ENCODE peak calls at places on chromosomes 5 and 9, in ten cellular contexts. K, J, H, T, F, R, A, Y, S and G are unnamed samples.

GRCh38 chr5:161034456-161034855 is 182.4 kb upstream of the ATP10B start:
- DNase-seq in K (no peak), J (no peak), H (no peak), T (no peak), F (no peak), R (no peak), A (no peak), Y (no peak), S (no peak), G (no peak)

GRCh38 chr5:116626272-116626723 is 51.7 kb upstream of the SEMA6A start:
- DNase-seq in K (no peak), J (no peak), H (no peak), T (peak), F (no peak), R (peak), A (no peak), Y (peak), S (peak), G (peak)

GRCh38 chr5:71938886-71939285 is 168.4 kb upstream of the MAP1B start:
- DNase-seq in K (no peak), J (peak), H (no peak), T (no peak), F (no peak), R (peak), A (no peak), Y (peak), S (peak), G (no peak)

GRCh38 chr9:109440797-109441287 is 57.3 kb downstream of the PTPN3 start:
- DNase-seq in K (peak), J (peak), H (peak), T (peak), F (no peak), R (peak), A (peak), Y (peak), S (peak), G (peak)

GRCh38 chr9:123434619-123435240 is 78.7 kb downstream of the CRB2 start:
- DNase-seq in K (no peak), J (no peak), H (no peak), T (no peak), F (peak), R (no peak), A (no peak), Y (no peak), S (no peak), G (no peak)

GRCh38 chr5:97163360-97163764 is 19.7 kb downstream of the RIOK2 start:
- DNase-seq in K (no peak), J (no peak), H (no peak), T (no peak), F (no peak), R (no peak), A (no peak), Y (no peak), S (no peak), G (peak)

GRCh38 chr9:21689851-21690250 is 112.6 kb upstream of the MTAP start:
- DNase-seq in K (no peak), J (no peak), H (no peak), T (no peak), F (no peak), R (no peak), A (no peak), Y (no peak), S (no peak), G (peak)

GRCh38 chr9:4293293-4293931 is 6.5 kb downstream of the GLIS3 start:
- DNase-seq in K (no peak), J (peak), H (no peak), T (no peak), F (no peak), R (no peak), A (no peak), Y (no peak), S (no peak), G (peak)

GRCh38 chr5:97729938-97730337 is 546.9 kb upstream of the RIOK2 start:
- DNase-seq in K (no peak), J (no peak), H (no peak), T (no peak), F (no peak), R (no peak), A (no peak), Y (no peak), S (no peak), G (no peak)

GRCh38 chr5:103774736-103775135 is 212.1 kb upstream of the NUDT12 start:
- DNase-seq in K (no peak), J (no peak), H (no peak), T (no peak), F (no peak), R (no peak), A (no peak), Y (no peak), S (no peak), G (no peak)

GRCh38 chr9:129436751-129437625 is 183.9 kb downstream of the C9orf50 start:
- DNase-seq in K (no peak), J (no peak), H (peak), T (peak), F (peak), R (peak), A (no peak), Y (peak), S (peak), G (no peak)

GRCh38 chr9:16075695-16076094 is 522.9 kb downstream of the CCDC171 start:
- DNase-seq in K (no peak), J (no peak), H (no peak), T (no peak), F (no peak), R (no peak), A (no peak), Y (no peak), S (no peak), G (no peak)

GRCh38 chr5:159240301-159240870 is 22.7 kb upstream of the UBLCP1 start:
- DNase-seq in K (no peak), J (peak), H (peak), T (no peak), F (no peak), R (no peak), A (no peak), Y (no peak), S (no peak), G (no peak)

GRCh38 chr5:173334808-173335207 is 6.6 kb upstream of the STC2 start:
- DNase-seq in K (no peak), J (no peak), H (no peak), T (no peak), F (no peak), R (no peak), A (no peak), Y (no peak), S (no peak), G (no peak)

GRCh38 chr5:34751807-34752736 is 86.9 kb upstream of the TTC23L start:
- DNase-seq in K (no peak), J (no peak), H (no peak), T (no peak), F (no peak), R (no peak), A (no peak), Y (no peak), S (no peak), G (peak)

GRCh38 chr9:77809552-77809951 is 161.4 kb upstream of the GNA14 start:
- DNase-seq in K (no peak), J (no peak), H (no peak), T (no peak), F (no peak), R (no peak), A (no peak), Y (no peak), S (no peak), G (no peak)

GRCh38 chr5:543351-543750 is 19.1 kb upstream of the SLC9A3 start:
- DNase-seq in K (no peak), J (no peak), H (no peak), T (no peak), F (peak), R (no peak), A (no peak), Y (no peak), S (no peak), G (no peak)

GRCh38 chr5:35229076-35230042 is 928 bp downstream of the PRLR start:
- DNase-seq in K (no peak), J (peak), H (no peak), T (no peak), F (no peak), R (no peak), A (peak), Y (no peak), S (no peak), G (peak)

GRCh38 chr9:124448019-124448418 is 2.2 kb upstream of the ADGRD2 start:
- DNase-seq in K (no peak), J (no peak), H (no peak), T (no peak), F (no peak), R (no peak), A (no peak), Y (no peak), S (no peak), G (no peak)

GRCh38 chr9:4324513-4324912 is 24.6 kb upstream of the GLIS3 start:
- DNase-seq in K (no peak), J (no peak), H (no peak), T (no peak), F (no peak), R (no peak), A (no peak), Y (no peak), S (no peak), G (peak)

GRCh38 chr9:89177021-89177400 is 1.6 kb downstream of the SHC3 start:
- DNase-seq in K (no peak), J (no peak), H (no peak), T (no peak), F (no peak), R (no peak), A (no peak), Y (no peak), S (no peak), G (peak)

GRCh38 chr5:35860686-35861085 is 4.0 kb downstream of the IL7R start:
- DNase-seq in K (no peak), J (peak), H (no peak), T (no peak), F (no peak), R (no peak), A (no peak), Y (no peak), S (no peak), G (peak)

GRCh38 chr5:123095694-123096120 is 6.7 kb downstream of the PRDM6 start:
- DNase-seq in K (no peak), J (no peak), H (no peak), T (peak), F (no peak), R (no peak), A (peak), Y (no peak), S (no peak), G (no peak)

GRCh38 chr5:98064118-98064517 is 709.3 kb upstream of the RGMB start:
- DNase-seq in K (no peak), J (no peak), H (no peak), T (peak), F (no peak), R (no peak), A (no peak), Y (no peak), S (no peak), G (no peak)

GRCh38 chr5:179232091-179232490 is 113.2 kb downstream of the ADAMTS2 start:
- DNase-seq in K (no peak), J (no peak), H (no peak), T (no peak), F (no peak), R (no peak), A (no peak), Y (no peak), S (no peak), G (no peak)

GRCh38 chr5:177232761-177233160 is 70.8 kb downstream of the RAB24 start:
- DNase-seq in K (no peak), J (no peak), H (no peak), T (no peak), F (no peak), R (no peak), A (no peak), Y (no peak), S (no peak), G (peak)

GRCh38 chr9:35856882-35857281 is 13.3 kb downstream of the OR13J1 start:
- DNase-seq in K (no peak), J (no peak), H (no peak), T (no peak), F (no peak), R (no peak), A (no peak), Y (no peak), S (peak), G (no peak)

GRCh38 chr5:132238169-132238744 is 10.6 kb upstream of the P4HA2 start:
- DNase-seq in K (peak), J (peak), H (peak), T (no peak), F (peak), R (peak), A (peak), Y (peak), S (peak), G (peak)

GRCh38 chr5:171438753-171439152 is 19.3 kb downstream of the FGF18 start:
- DNase-seq in K (no peak), J (no peak), H (no peak), T (no peak), F (no peak), R (no peak), A (no peak), Y (no peak), S (no peak), G (no peak)

GRCh38 chr5:82405618-82406199 is 127.6 kb upstream of the RPS23 start:
- DNase-seq in K (no peak), J (peak), H (no peak), T (no peak), F (no peak), R (no peak), A (no peak), Y (no peak), S (no peak), G (peak)